ENCODE peak calls at places on chromosomes 13 and 19, in six cellular contexts. J, V, Q, Z, O and U are unnamed samples.

GRCh38 chr19:34306213-34306661 is 51.9 kb downstream of the GARRE1 start:
- DNase-seq in Z (peak; percentile 81), J (no peak), O (no peak), V (peak; percentile 37), Q (no peak), U (no peak)

GRCh38 chr13:113187263-113187669 is 21.2 kb downstream of the PCID2 start:
- DNase-seq in Q (peak; percentile 99), J (peak; percentile 71), V (peak; percentile 87), O (no peak), Z (peak; percentile 59), U (peak; percentile 89)

GRCh38 chr19:6753178-6754031 is 13.8 kb downstream of the SH2D3A start:
- DNase-seq in Q (peak; percentile 39), J (peak; percentile 84), Z (peak; percentile 67), V (peak; percentile 88), O (no peak), U (peak; percentile 90)

GRCh38 chr19:14449321-14449720 is 16.2 kb downstream of the PKN1 start:
- DNase-seq in V (no peak), J (no peak), Z (no peak), O (no peak), Q (no peak), U (no peak)

GRCh38 chr19:19465436-19466070 is 49.8 kb downstream of the TSSK6 start:
- DNase-seq in Z (peak; percentile 51), Q (no peak), O (no peak), V (no peak), J (no peak), U (no peak)

GRCh38 chr19:3459322-3459881 is 20.9 kb downstream of the SMIM24 start:
- DNase-seq in V (peak; percentile 96), O (peak; percentile 71), J (peak; percentile 95), Z (peak; percentile 89), Q (peak; percentile 96), U (peak; percentile 92)

GRCh38 chr19:11017275-11018035 is 56.6 kb downstream of the SMARCA4 start:
- DNase-seq in O (no peak), Q (no peak), J (no peak), Z (no peak), V (no peak), U (no peak)

GRCh38 chr19:32824906-32825608 is 44.5 kb downstream of the SLC7A9 start:
- DNase-seq in O (no peak), J (no peak), Q (no peak), Z (no peak), V (no peak), U (no peak)

GRCh38 chr19:15161028-15161984 is 39.5 kb downstream of the NOTCH3 start:
- DNase-seq in Z (no peak), J (no peak), V (no peak), O (no peak), Q (no peak), U (no peak)

GRCh38 chr13:64029343-64030093 is 2613.9 kb upstream of the PCDH20 start:
- DNase-seq in Q (no peak), Z (no peak), O (no peak), V (no peak), J (no peak), U (no peak)

GRCh38 chr13:20363162-20363561 is 131.0 kb upstream of the GJB6 start:
- DNase-seq in V (no peak), Z (no peak), J (no peak), Q (no peak), O (no peak), U (no peak)

GRCh38 chr19:40592170-40592569 is 9.0 kb upstream of the LTBP4 start:
- DNase-seq in Z (peak; percentile 16), V (no peak), J (no peak), O (no peak), Q (peak; percentile 69), U (no peak)

GRCh38 chr19:2503521-2504109 is 27.7 kb downstream of the GADD45B start:
- DNase-seq in O (peak; percentile 59), V (no peak), Q (peak; percentile 80), J (no peak), Z (no peak), U (no peak)

GRCh38 chr19:35142531-35143230 is 374 bp upstream of the FXYD7 start:
- DNase-seq in J (peak; percentile 55), Z (peak; percentile 75), V (no peak), Q (no peak), O (no peak), U (peak; percentile 55)

DNA sequence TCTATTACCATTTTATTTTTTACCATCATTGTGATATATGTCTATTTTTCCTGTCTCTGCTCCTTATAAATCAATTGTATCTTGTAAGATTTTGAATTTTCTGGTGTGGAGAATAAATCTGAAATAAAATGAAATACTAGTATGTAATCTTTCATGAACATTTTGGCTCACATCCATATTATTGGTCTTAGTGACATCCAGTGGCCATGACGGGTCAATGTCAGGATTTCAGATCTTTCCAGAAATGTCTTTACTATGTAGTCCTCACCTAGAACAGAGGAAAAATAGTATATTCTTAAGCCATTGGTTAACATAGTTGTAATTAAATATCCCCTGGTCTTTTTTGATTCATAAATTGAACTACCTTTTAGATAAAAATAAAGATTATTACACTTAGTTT is 109.8 kb upstream of the GPC6 start:
- DNase-seq in J (no peak), O (no peak), Z (no peak), V (no peak), Q (no peak), U (no peak)
- TF ChIP-seq CTCF in J (no peak), O (no peak), Z (no peak), V (no peak), Q (no peak), U (no peak)

DNA sequence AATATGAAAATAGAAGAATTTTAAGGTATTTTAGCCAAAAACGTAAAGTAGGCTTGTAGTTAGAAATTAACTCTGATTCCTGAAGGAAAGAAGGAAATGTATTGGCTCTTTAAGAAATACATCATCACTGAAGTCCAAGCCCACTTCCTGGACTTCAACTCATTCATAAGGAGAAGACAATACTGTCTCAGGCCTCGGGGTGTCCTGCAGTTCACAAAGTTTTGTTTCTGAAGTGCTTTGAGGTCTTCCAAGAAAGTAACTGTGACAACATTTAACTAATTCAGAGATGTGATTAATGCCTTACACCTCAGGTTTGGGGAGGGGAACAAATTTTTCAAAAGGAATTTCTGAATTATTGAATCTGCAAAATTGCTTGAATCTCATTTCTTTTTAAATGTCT is 65.8 kb upstream of the STARD13 start:
- DNase-seq in Q (peak; percentile 55), J (no peak), Z (peak; percentile 28), O (no peak), V (no peak), U (no peak)
- H3K4me3 ChIP-seq in Q (peak overlapping the region; percentile 88), J (no peak overlapping the region), Z (no peak overlapping the region), O (peak overlapping the region; percentile 95), V (no peak overlapping the region), U (peak overlapping the region; percentile 90)

DNA sequence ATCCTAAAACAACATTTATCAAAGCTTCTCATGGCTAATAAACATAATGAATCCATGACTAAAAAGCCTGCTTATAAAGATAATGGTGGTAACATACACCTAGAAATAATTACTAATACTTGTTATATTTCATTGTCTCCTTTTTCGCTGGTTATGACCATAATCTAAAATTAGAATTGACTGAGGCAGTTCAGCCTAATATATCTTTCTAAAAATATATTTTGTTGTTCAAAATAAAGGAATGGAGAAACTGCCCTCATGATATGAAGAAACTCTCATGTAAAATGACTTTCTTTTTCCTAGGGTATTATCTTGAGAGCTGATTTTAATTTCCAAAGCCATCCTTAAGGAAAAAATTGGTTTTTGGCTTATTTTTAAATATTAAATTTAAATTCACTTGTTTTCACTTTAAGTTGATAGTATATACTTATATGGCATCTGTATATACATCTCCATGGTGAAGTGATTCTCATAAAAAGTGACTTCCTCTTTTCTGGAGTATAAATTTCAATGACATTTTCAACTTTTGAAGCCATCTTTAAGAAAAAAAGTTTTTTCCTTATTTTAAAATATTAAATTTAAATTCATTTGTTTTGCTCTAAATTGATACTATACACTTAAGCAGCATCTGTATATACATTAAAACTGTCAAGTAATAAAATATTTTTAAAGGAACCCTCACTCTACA is 204.6 kb downstream of the VWA8 start:
- DNase-seq in J (no peak), Z (no peak), O (no peak), Q (no peak), V (no peak), U (no peak)
- H3K36me3 ChIP-seq in J (no peaks in the 10 kb centered on the region), Z (no peaks in the 10 kb centered on the region), O (no peaks in the 10 kb centered on the region), Q (no peaks in the 10 kb centered on the region), V (no peaks in the 10 kb centered on the region), U (no peaks in the 10 kb centered on the region)

DNA sequence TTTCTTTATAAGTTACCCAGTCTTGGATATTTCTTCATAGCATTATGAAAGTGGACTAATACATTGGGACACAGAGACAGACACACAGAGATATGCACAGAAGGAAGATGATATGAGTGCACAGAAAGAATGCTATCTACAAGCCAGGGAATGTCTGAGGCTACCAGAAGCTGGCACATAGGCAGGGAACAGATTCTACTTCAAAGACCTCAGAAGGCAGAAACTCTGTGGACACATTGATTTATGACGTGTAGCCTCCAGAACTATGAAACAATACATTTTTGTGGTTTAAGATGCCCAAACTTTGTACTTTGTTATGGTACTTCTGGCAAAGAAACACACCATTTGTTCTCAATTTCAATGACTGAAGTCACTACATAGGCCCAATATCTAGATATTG is 556.7 kb downstream of the PCDH9 start:
- DNase-seq in O (no peak), J (no peak), V (no peak), Z (no peak), Q (peak; percentile 97), U (no peak)
- TF ChIP-seq CTCF in O (no peak), J (no peak), V (no peak), Z (no peak), Q (no peak), U (no peak)

GRCh38 chr13:104171132-104171531 is 1104.9 kb upstream of the SLC10A2 start:
- DNase-seq in J (no peak), V (no peak), Q (no peak), Z (no peak), O (no peak), U (no peak)
- H3K4me3 ChIP-seq in J (no peak overlapping the region), V (no peak overlapping the region), Q (no peak overlapping the region), Z (no peak overlapping the region), O (no peak overlapping the region), U (no peak overlapping the region)

GRCh38 chr19:49857834-49858590 is 7.1 kb downstream of the PTOV1 start:
- DNase-seq in J (peak; percentile 26), Z (no peak), Q (no peak), O (no peak), V (no peak), U (no peak)
- H3K36me3 ChIP-seq in J (no peaks in the 10 kb centered on the region), Z (peaks cover 13% of the 10 kb centered on the region), Q (peaks cover 2% of the 10 kb centered on the region), O (peaks cover 3% of the 10 kb centered on the region), V (peaks cover 69% of the 10 kb centered on the region), U (peaks cover 77% of the 10 kb centered on the region)

DNA sequence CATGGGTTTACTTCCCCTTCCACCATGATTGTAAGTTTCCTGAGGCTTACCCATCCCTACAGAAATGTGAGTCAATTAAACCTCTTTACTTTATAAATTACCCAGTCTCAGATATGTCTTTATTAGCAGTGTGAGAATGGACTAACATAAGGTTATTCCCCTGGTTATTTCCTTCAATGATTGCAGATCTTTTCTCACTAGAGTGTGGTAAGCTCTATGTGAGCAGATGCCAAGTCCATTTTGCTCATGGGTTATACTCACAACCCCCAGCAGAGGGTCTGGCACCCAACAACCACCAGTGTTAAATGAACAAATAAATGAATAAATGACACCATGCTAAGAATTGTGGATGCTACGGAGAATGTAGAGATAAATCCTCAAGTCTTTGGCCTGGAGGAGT is 472.8 kb downstream of the LIG4 start:
- DNase-seq in O (no peak), Z (no peak), J (no peak), V (no peak), Q (no peak), U (no peak)
- TF ChIP-seq CTCF in O (no peak), Z (no peak), J (no peak), V (no peak), Q (no peak), U (no peak)

DNA sequence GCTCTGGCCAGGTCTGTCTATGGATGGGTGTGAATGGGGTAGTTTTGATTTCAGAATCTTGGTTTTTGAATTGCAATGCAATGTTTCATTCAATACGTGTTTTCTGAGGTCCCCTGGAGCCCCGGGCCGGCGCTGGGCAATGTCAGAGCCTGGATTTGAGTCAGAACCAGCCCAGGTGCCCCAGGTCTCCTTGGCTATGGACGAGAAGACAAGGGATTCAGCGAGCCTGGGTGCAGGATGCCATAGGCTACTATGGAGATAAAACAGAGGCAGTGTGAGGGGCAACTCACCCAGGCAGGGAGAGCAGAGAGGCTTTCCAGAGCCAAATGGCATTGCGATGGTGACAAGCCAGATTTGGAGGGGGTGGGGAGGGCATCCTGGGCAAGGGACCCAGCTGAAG is 1.2 kb upstream of the RPL13A start:
- DNase-seq in Z (no peak), Q (no peak), O (no peak), J (no peak), V (no peak), U (no peak)
- H3K4me3 ChIP-seq in Z (no peak overlapping the region), Q (no peak overlapping the region), O (no peak overlapping the region), J (no peak overlapping the region), V (no peak overlapping the region), U (no peak overlapping the region)